ENCODE peak calls at places on chromosomes 12 and 14, in ten cellular contexts. L, W, T, J, C, O, D, P, G and Q are unnamed samples.

GRCh38 chr12:47590771-47591368 is 115.0 kb downstream of the RPAP3 start:
- DNase-seq in L (no peak), O (no peak), G (no peak), C (no peak), D (no peak), P (no peak), W (no peak), T (no peak), J (peak), Q (no peak)

GRCh38 chr12:51183816-51184215 is 10.9 kb upstream of the TFCP2 start:
- DNase-seq in G (no peak), P (no peak), C (no peak), J (no peak), O (no peak), W (peak), T (no peak), L (no peak), D (peak), Q (no peak)

GRCh38 chr12:1429980-1430379 is 164.4 kb downstream of the FBXL14 start:
- DNase-seq in W (peak), O (peak), L (no peak), C (no peak), D (no peak), G (no peak), P (no peak), T (no peak), J (no peak), Q (no peak)

GRCh38 chr14:95098984-95099599 is 58.2 kb downstream of the DICER1 start:
- DNase-seq in J (no peak), P (no peak), L (peak), W (peak), O (peak), C (no peak), G (no peak), T (peak), D (peak), Q (peak)

GRCh38 chr12:49825360-49825970 is 2.7 kb downstream of the NCKAP5L start:
- DNase-seq in C (no peak), D (no peak), T (no peak), W (peak), G (peak), P (no peak), L (no peak), J (no peak), O (no peak), Q (no peak)

GRCh38 chr12:5309654-5310053 is 122.3 kb upstream of the NTF3 start:
- DNase-seq in J (no peak), P (no peak), W (no peak), D (peak), C (no peak), L (no peak), O (no peak), G (no peak), T (no peak), Q (no peak)

GRCh38 chr12:120642806-120643205 is 2.4 kb downstream of the CABP1 start:
- DNase-seq in T (no peak), L (no peak), P (no peak), G (no peak), W (peak), J (no peak), O (no peak), C (no peak), D (no peak), Q (no peak)

GRCh38 chr12:93315907-93316622 is 61.7 kb upstream of the NUDT4 start:
- DNase-seq in C (no peak), D (no peak), T (no peak), L (no peak), W (peak), J (no peak), G (no peak), O (no peak), P (no peak), Q (no peak)

GRCh38 chr12:4794503-4794902 is 74.3 kb downstream of the GALNT8 start:
- DNase-seq in P (no peak), O (no peak), L (no peak), T (no peak), D (no peak), W (no peak), J (no peak), C (no peak), G (no peak), Q (no peak)

GRCh38 chr14:55832122-55832911 is 252.3 kb downstream of the KTN1 start:
- DNase-seq in W (no peak), O (no peak), C (no peak), T (no peak), G (no peak), P (no peak), D (no peak), J (no peak), L (no peak), Q (no peak)

GRCh38 chr12:27517961-27518668 is 5.9 kb upstream of the PPFIBP1 start:
- DNase-seq in P (no peak), D (no peak), C (no peak), L (no peak), O (no peak), J (no peak), W (no peak), G (no peak), T (no peak), Q (no peak)

GRCh38 chr12:76374395-76375020 is 26.3 kb upstream of the BBS10 start:
- DNase-seq in W (peak), G (no peak), P (no peak), J (no peak), T (peak), L (no peak), D (no peak), O (no peak), C (no peak), Q (no peak)

GRCh38 chr14:101591121-101591520 is 29.8 kb downstream of the DIO3 start:
- DNase-seq in P (no peak), T (no peak), C (peak), D (no peak), L (no peak), W (no peak), J (no peak), G (peak), O (no peak), Q (no peak)

GRCh38 chr14:22466520-22466919 is 122.5 kb downstream of the DAD1 start:
- DNase-seq in C (no peak), O (no peak), G (no peak), L (no peak), J (no peak), W (peak), D (no peak), P (no peak), T (no peak), Q (no peak)

GRCh38 chr12:106205208-106206069 is 42.4 kb downstream of the CKAP4 start:
- DNase-seq in T (no peak), C (no peak), W (no peak), L (no peak), D (peak), O (peak), P (no peak), G (peak), J (no peak), Q (no peak)

GRCh38 chr14:29927596-29928341 is at the start of gene PRKD1:
- DNase-seq in T (no peak), O (peak), C (peak), P (peak), D (peak), G (peak), W (peak), L (no peak), J (no peak), Q (no peak)

GRCh38 chr12:5499566-5500325 is 67.8 kb downstream of the NTF3 start:
- DNase-seq in W (no peak), C (no peak), P (no peak), G (no peak), L (no peak), O (no peak), D (no peak), J (no peak), T (no peak), Q (no peak)

GRCh38 chr14:76546426-76547221 is 170.7 kb downstream of the ESRRB start:
- DNase-seq in W (peak), G (no peak), C (no peak), O (peak), P (no peak), L (no peak), D (peak), J (no peak), T (peak), Q (peak)

GRCh38 chr12:51345681-51346080 is 798 bp downstream of the CELA1 start:
- DNase-seq in P (no peak), T (no peak), L (no peak), D (no peak), W (peak), G (no peak), O (peak), C (no peak), J (no peak), Q (no peak)

GRCh38 chr12:97159397-97159796 is 252.3 kb downstream of the NEDD1 start:
- DNase-seq in P (no peak), T (no peak), D (no peak), C (no peak), J (no peak), L (no peak), G (no peak), W (no peak), O (no peak), Q (no peak)

GRCh38 chr12:91606662-91607377 is 424.2 kb upstream of the DCN start:
- DNase-seq in W (no peak), P (no peak), C (no peak), L (no peak), T (no peak), G (no peak), O (no peak), D (no peak), J (no peak), Q (no peak)

GRCh38 chr14:61516957-61517356 is 178.4 kb upstream of the HIF1A start:
- DNase-seq in D (no peak), O (no peak), L (no peak), W (peak), T (no peak), J (no peak), C (no peak), G (no peak), P (no peak), Q (no peak)

GRCh38 chr12:95509300-95509699 is 35.3 kb downstream of the METAP2 start:
- DNase-seq in P (no peak), L (no peak), J (no peak), D (no peak), G (no peak), C (no peak), T (no peak), O (no peak), W (no peak), Q (no peak)

GRCh38 chr12:76876696-76877229 is 2.1 kb downstream of the CSRP2 start:
- DNase-seq in J (no peak), C (no peak), W (no peak), O (no peak), T (no peak), P (no peak), D (no peak), G (no peak), L (no peak), Q (no peak)

GRCh38 chr12:91877022-91877421 is 268.6 kb downstream of the BTG1 start:
- DNase-seq in O (no peak), D (no peak), W (peak), J (no peak), L (peak), C (no peak), P (no peak), T (peak), G (peak), Q (no peak)

GRCh38 chr12:94513527-94513926 is 53.9 kb upstream of the CEP83 start:
- DNase-seq in C (no peak), O (no peak), D (no peak), J (no peak), W (no peak), G (no peak), P (no peak), L (no peak), T (no peak), Q (no peak)

GRCh38 chr14:105458571-105458970 is 16.1 kb upstream of the CRIP2 start:
- DNase-seq in C (no peak), W (no peak), D (no peak), G (no peak), T (no peak), L (no peak), J (no peak), P (no peak), O (no peak), Q (no peak)

GRCh38 chr14:52369305-52369781 is 55.2 kb downstream of the PTGER2 start:
- DNase-seq in O (no peak), L (no peak), D (no peak), T (no peak), G (no peak), W (peak), P (no peak), J (no peak), C (no peak), Q (no peak)

GRCh38 chr14:95540236-95540635 is 5.4 kb downstream of the GLRX5 start:
- DNase-seq in D (no peak), W (no peak), O (no peak), P (no peak), J (no peak), C (no peak), L (no peak), G (no peak), T (no peak), Q (no peak)

GRCh38 chr12:26732010-26732908 is 100.7 kb downstream of the ITPR2 start:
- DNase-seq in C (no peak), L (no peak), T (no peak), P (no peak), G (no peak), D (no peak), W (no peak), J (no peak), O (no peak), Q (no peak)

GRCh38 chr12:47054659-47055058 is 24.8 kb upstream of the PCED1B start:
- DNase-seq in T (no peak), J (no peak), D (no peak), L (no peak), P (no peak), W (no peak), C (no peak), O (no peak), G (no peak), Q (no peak)

GRCh38 chr12:8780389-8780788 is 42.0 kb upstream of the A2ML1 start:
- DNase-seq in O (peak), J (peak), D (no peak), G (no peak), T (peak), C (no peak), W (peak), P (no peak), L (no peak), Q (peak)